ENCODE peak calls at places on chromosomes 12 and 14, in eight cellular contexts. F is thoracic aorta, T is right lobe of liver, L is right atrium auricular region, Z is mammary epithelial cell, I is A673, W is GM23248, D is heart right ventricle. P is an unnamed sample. For H3K9me3, the result is how much of the 10 kb centered on the place peaks cover.

GRCh38 chr12:105347486-105347885 is 17.0 kb downstream of the C12orf75 start:
- DNase-seq in F (no peak), T (no peak), L (no peak), Z (no peak), I (peak), W (no peak), D (no peak), P (no peak)

GRCh38 chr12:82486524-82487235 is 128.4 kb downstream of the METTL25 start:
- DNase-seq in F (no peak), T (no peak), L (no peak), Z (peak), I (no peak), W (peak), D (no peak), P (no peak)

GRCh38 chr12:62605972-62606371 is 139.3 kb downstream of the MON2 start:
- DNase-seq in F (no peak), T (no peak), L (no peak), Z (no peak), I (no peak), W (peak), D (no peak), P (no peak)

GRCh38 chr12:77924703-77925102 is 94.0 kb downstream of the NAV3 start:
- DNase-seq in F (no peak), T (no peak), L (no peak), Z (no peak), I (peak), W (peak), D (no peak), P (peak)

GRCh38 chr12:93042684-93043083 is 113.6 kb upstream of the EEA1 start:
- DNase-seq in F (no peak), T (no peak), L (no peak), Z (no peak), I (no peak), W (no peak), D (no peak), P (no peak)

GRCh38 chr14:59591641-59592040 is 15.0 kb upstream of the CCDC175 start:
- DNase-seq in F (no peak), T (no peak), L (no peak), Z (no peak), I (no peak), W (no peak), D (no peak), P (no peak)

GRCh38 chr12:102962532-102962931 is 5.1 kb downstream of the ASCL1 start:
- DNase-seq in F (no peak), T (no peak), L (no peak), Z (no peak), I (no peak), W (no peak), D (no peak), P (no peak)

GRCh38 chr14:61584258-61584657 is 111.1 kb upstream of the HIF1A start:
- DNase-seq in F (no peak), T (no peak), L (no peak), Z (peak), I (no peak), W (peak), D (no peak), P (no peak)

GRCh38 chr14:23023500-23024152 is 11.1 kb downstream of the PSMB5 start:
- DNase-seq in F (no peak), T (no peak), L (no peak), Z (no peak), I (no peak), W (no peak), D (no peak), P (no peak)

GRCh38 chr12:59626382-59626781 is 30.6 kb downstream of the SLC16A7 start:
- DNase-seq in F (no peak), T (no peak), L (no peak), Z (peak), I (no peak), W (peak), D (no peak), P (no peak)

GRCh38 chr12:128783129-128783574 is 40.6 kb downstream of the SLC15A4 start:
- DNase-seq in F (no peak), T (no peak), L (no peak), Z (no peak), I (no peak), W (peak), D (no peak), P (no peak)

GRCh38 chr14:100267990-100268389 is 29.0 kb downstream of the YY1 start:
- DNase-seq in F (no peak), T (no peak), L (no peak), Z (no peak), I (no peak), W (no peak), D (no peak), P (no peak)

GRCh38 chr12:72057330-72057911 is 118.8 kb downstream of the TPH2 start:
- DNase-seq in F (no peak), T (no peak), L (no peak), Z (peak), I (peak), W (no peak), D (no peak), P (no peak)

GRCh38 chr14:63737582-63738006 is 9.7 kb upstream of the SGPP1 start:
- DNase-seq in F (no peak), T (no peak), L (no peak), Z (no peak), I (no peak), W (no peak), D (no peak), P (no peak)

GRCh38 chr14:79369359-79370332 is 841.7 kb downstream of the DIO2 start:
- DNase-seq in F (no peak), T (no peak), L (no peak), Z (peak), I (peak), W (peak), D (no peak), P (no peak)

GRCh38 chr14:92954933-92955332 is 32.0 kb downstream of the CHGA start:
- DNase-seq in F (no peak), T (no peak), L (no peak), Z (no peak), I (no peak), W (no peak), D (no peak), P (no peak)

GRCh38 chr14:103194256-103195045 is 71.2 kb downstream of the TNFAIP2 start:
- DNase-seq in F (no peak), T (no peak), L (no peak), Z (peak), I (peak), W (peak), D (no peak), P (no peak)

GRCh38 chr14:102678394-102678793 is 85.9 kb downstream of the RCOR1 start:
- DNase-seq in F (no peak), T (no peak), L (no peak), Z (no peak), I (no peak), W (no peak), D (no peak), P (no peak)

GRCh38 chr14:99256483-99256874 is 15.5 kb downstream of the BCL11B start:
- DNase-seq in F (no peak), T (no peak), L (no peak), Z (no peak), I (no peak), W (no peak), D (no peak), P (no peak)

GRCh38 chr14:70339970-70340369 is 19.5 kb downstream of the COX16 start:
- DNase-seq in F (no peak), T (no peak), L (no peak), Z (no peak), I (no peak), W (no peak), D (no peak), P (no peak)

GRCh38 chr12:105382771-105383632 is 52.5 kb downstream of the C12orf75 start:
- DNase-seq in F (no peak), T (no peak), L (no peak), Z (peak), I (peak), W (peak), D (no peak), P (peak)

GRCh38 chr12:23337213-23337612 is 612.3 kb downstream of the SOX5 start:
- DNase-seq in F (no peak), T (no peak), L (no peak), Z (no peak), I (no peak), W (no peak), D (no peak), P (no peak)

GRCh38 chr12:19140381-19141236 is 11.1 kb downstream of the PLEKHA5 start:
- DNase-seq in F (no peak), T (peak), L (no peak), Z (no peak), I (no peak), W (no peak), D (no peak), P (no peak)

GRCh38 chr12:69966409-69966808 is 141.4 kb downstream of the MYRFL start:
- DNase-seq in F (no peak), T (no peak), L (peak), Z (peak), I (peak), W (peak), D (peak), P (peak)

GRCh38 chr12:47848853-47849252 is 29.1 kb upstream of the HDAC7 start:
- DNase-seq in F (no peak), T (no peak), L (no peak), Z (peak), I (no peak), W (no peak), D (no peak), P (no peak)

GRCh38 chr14:35342160-35343010 is 50.2 kb downstream of the PSMA6 start:
- DNase-seq in F (peak), T (no peak), L (peak), Z (no peak), I (no peak), W (peak), D (peak), P (no peak)

GRCh38 chr14:33317675-33318074 is 379.0 kb downstream of the NPAS3 start:
- DNase-seq in F (no peak), T (no peak), L (no peak), Z (no peak), I (peak), W (no peak), D (no peak), P (no peak)

GRCh38 chr12:3005736-3006135 is 46.5 kb downstream of the TEAD4 start:
- DNase-seq in F (no peak), T (no peak), L (no peak), Z (no peak), I (no peak), W (peak), D (no peak), P (no peak)

GRCh38 chr12:119044094-119044493 is 62.8 kb downstream of the SRRM4 start:
- DNase-seq in F (no peak), T (no peak), L (no peak), Z (no peak), I (no peak), W (no peak), D (no peak), P (no peak)

GRCh38 chr12:50740307-50740706 is 23.6 kb upstream of the ATF1 start:
- DNase-seq in F (no peak), T (no peak), L (no peak), Z (peak), I (no peak), W (peak), D (no peak), P (no peak)

GRCh38 chr12:126389215-126389841 is 1324.1 kb downstream of the AACS start:
- DNase-seq in F (no peak), T (no peak), L (no peak), Z (no peak), I (peak), W (peak), D (no peak), P (no peak)

GRCh38 chr12:71439362-71439612 is 311 bp upstream of the LGR5 start:
- DNase-seq in F (no peak), T (no peak), L (no peak), Z (no peak), I (no peak), W (no peak), D (no peak), P (no peak)

GRCh38 chr14:24556756-24557155 is 19.3 kb downstream of the CTSG start:
- DNase-seq in F (no peak), T (no peak), L (no peak), Z (peak), I (no peak), W (peak), D (no peak), P (peak)

GRCh38 chr12:131372706-131373195 is 338.1 kb upstream of the SFSWAP start:
- DNase-seq in F (no peak), T (no peak), L (no peak), Z (no peak), I (no peak), W (no peak), D (no peak), P (no peak)
- H3K9me3 ChIP-seq in F (under half), T (under half), L (under half), Z (under half), I (under half), W (under half), D (under half), P (under half)

GRCh38 chr12:121212875-121213274 is 2.9 kb downstream of the P2RX4 start:
- DNase-seq in F (no peak), T (no peak), L (no peak), Z (no peak), I (no peak), W (no peak), D (no peak), P (no peak)

GRCh38 chr12:121209629-121210572 is at the start of gene P2RX4:
- DNase-seq in F (peak), T (peak), L (peak), Z (peak), I (peak), W (peak), D (peak), P (peak)

GRCh38 chr12:121214171-121214777 is 4.3 kb downstream of the P2RX4 start:
- DNase-seq in F (no peak), T (no peak), L (no peak), Z (peak), I (no peak), W (peak), D (no peak), P (no peak)

GRCh38 chr12:121205491-121205890 is 4.4 kb upstream of the P2RX4 start:
- DNase-seq in F (no peak), T (no peak), L (no peak), Z (no peak), I (no peak), W (no peak), D (no peak), P (no peak)

GRCh38 chr12:121209221-121209620 is 708 bp upstream of the P2RX4 start:
- DNase-seq in F (no peak), T (no peak), L (no peak), Z (no peak), I (no peak), W (no peak), D (no peak), P (no peak)
- H3K27ac ChIP-seq in F (no peak), T (no peak), L (peak), Z (no peak), I (no peak), W (no peak), D (peak), P (no peak)

GRCh38 chr12:8662592-8662991 is at the start of gene MFAP5:
- DNase-seq in F (no peak), T (no peak), L (peak), Z (no peak), I (no peak), W (peak), D (no peak), P (no peak)

GRCh38 chr12:8658361-8658760 is 4.3 kb downstream of the MFAP5 start:
- DNase-seq in F (no peak), T (no peak), L (no peak), Z (peak), I (no peak), W (peak), D (no peak), P (no peak)

GRCh38 chr12:8661751-8662150 is 875 bp downstream of the MFAP5 start:
- DNase-seq in F (no peak), T (no peak), L (no peak), Z (no peak), I (no peak), W (no peak), D (no peak), P (no peak)

GRCh38 chr12:8664228-8664963 is 1.8 kb upstream of the MFAP5 start:
- DNase-seq in F (no peak), T (no peak), L (peak), Z (no peak), I (no peak), W (peak), D (peak), P (no peak)

DNA sequence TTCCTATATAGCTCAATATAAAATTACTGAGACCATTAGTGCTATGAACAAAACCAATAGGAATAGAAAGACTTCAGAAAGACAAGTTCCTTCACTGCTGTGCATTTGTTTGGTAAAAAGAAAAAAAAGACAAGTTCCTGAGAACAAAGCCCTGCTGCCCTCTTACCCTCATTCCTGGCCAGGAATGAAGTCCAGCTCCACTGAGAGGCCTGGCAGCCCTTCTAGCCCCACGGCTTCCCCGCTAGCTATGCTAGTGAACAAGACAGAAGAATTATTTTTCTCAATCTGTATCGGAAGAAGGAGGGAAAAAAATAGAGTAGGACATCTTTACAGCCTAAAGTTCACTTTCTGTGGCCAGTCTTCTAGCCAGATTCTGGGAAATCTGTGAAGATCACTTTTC is 1.6 kb downstream of the MFAP5 start:
- DNase-seq in F (no peak), T (no peak), L (no peak), Z (no peak), I (no peak), W (peak), D (no peak), P (no peak)
- H3K4me3 ChIP-seq in F (no peak), T (no peak), L (peak), Z (no peak), I (no peak), W (peak), D (peak), P (no peak)

GRCh38 chr14:27145170-27145569 is 547.3 kb upstream of the NOVA1 start:
- DNase-seq in F (no peak), T (no peak), L (no peak), Z (no peak), I (no peak), W (no peak), D (no peak), P (no peak)

DNA sequence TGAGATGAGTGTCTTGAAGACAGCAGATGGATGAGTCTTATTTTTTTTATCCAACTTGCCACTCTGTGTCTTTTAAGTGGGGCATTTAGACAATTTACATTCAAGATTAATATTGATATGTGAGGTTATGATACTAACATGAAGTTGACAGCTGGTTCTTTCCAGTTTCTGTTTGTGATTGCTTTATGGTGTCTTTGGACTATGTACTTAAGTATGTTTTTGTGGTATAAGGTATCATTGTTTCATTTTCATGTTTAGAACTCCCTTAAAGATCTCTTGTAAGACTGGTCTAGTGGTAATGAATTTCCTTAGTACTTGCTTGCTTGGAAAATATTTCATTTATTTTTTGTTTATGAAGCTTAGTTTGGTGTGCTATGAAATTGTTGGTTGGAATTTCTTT is 550.3 kb upstream of the NOVA1 start:
- DNase-seq in F (no peak), T (no peak), L (no peak), Z (no peak), I (no peak), W (no peak), D (no peak), P (no peak)
- H3K9me3 ChIP-seq in F (under half), T (under half), L (under half), Z (under half), I (under half), W (under half), D (under half), P (under half)

P was measured in SJCRH30.